ENCODE peak calls at places on chromosomes 16 and 17, in five cellular contexts. Q, V, E, Y and F are unnamed samples. For H3K4me1, the result is how much of the 10 kb centered on the place peaks cover.

GRCh38 chr17:38459556-38459955 is 31.3 kb downstream of the ARHGAP23 start:
- DNase-seq in Q (no peak), V (peak), E (no peak), Y (peak), F (no peak)

GRCh38 chr17:64357191-64357981 is 33.3 kb downstream of the PECAM1 start:
- DNase-seq in Q (no peak), V (no peak), E (peak), Y (no peak), F (no peak)

GRCh38 chr17:83067718-83068261 is 11.6 kb upstream of the METRNL start:
- DNase-seq in Q (no peak), V (no peak), E (no peak), Y (peak), F (peak)

GRCh38 chr17:2214047-2214717 is 89.4 kb downstream of the SMG6 start:
- DNase-seq in Q (peak), V (no peak), E (peak), Y (peak), F (peak)

GRCh38 chr17:4304417-4305027 is 40.7 kb upstream of the ANKFY1 start:
- DNase-seq in Q (peak), V (peak), E (no peak), Y (peak), F (peak)

GRCh38 chr17:78168906-78169793 is 769 bp downstream of the SYNGR2 start:
- DNase-seq in Q (peak), V (peak), E (no peak), Y (peak), F (peak)

GRCh38 chr16:3718628-3719027 is 1.3 kb upstream of the TRAP1 start:
- DNase-seq in Q (no peak), V (no peak), E (no peak), Y (no peak), F (no peak)

GRCh38 chr17:82318772-82319606 is 1.6 kb upstream of the CD7 start:
- DNase-seq in Q (no peak), V (no peak), E (no peak), Y (no peak), F (no peak)

GRCh38 chr16:10509534-10510025 is 70.8 kb downstream of the EMP2 start:
- DNase-seq in Q (peak), V (peak), E (no peak), Y (peak), F (peak)

GRCh38 chr17:13079010-13079409 is 61.2 kb upstream of the ELAC2 start:
- DNase-seq in Q (no peak), V (no peak), E (no peak), Y (no peak), F (no peak)

GRCh38 chr17:58329035-58329807 is 626 bp upstream of the TSPOAP1 start:
- DNase-seq in Q (peak), V (peak), E (no peak), Y (peak), F (no peak)

GRCh38 chr17:67221062-67221998 is 23.7 kb downstream of the HELZ start:
- DNase-seq in Q (no peak), V (no peak), E (no peak), Y (peak), F (peak)

GRCh38 chr16:82011199-82011641 is at the start of gene SDR42E1:
- DNase-seq in Q (peak), V (peak), E (no peak), Y (no peak), F (no peak)

GRCh38 chr17:7019406-7019805 is 3.4 kb upstream of the BCL6B start:
- DNase-seq in Q (no peak), V (no peak), E (no peak), Y (no peak), F (no peak)

GRCh38 chr17:7019839-7020519 is 2.9 kb upstream of the BCL6B start:
- DNase-seq in Q (no peak), V (peak), E (no peak), Y (peak), F (peak)

GRCh38 chr17:7017827-7018200 is 5.0 kb upstream of the BCL6B start:
- DNase-seq in Q (no peak), V (no peak), E (no peak), Y (no peak), F (no peak)

GRCh38 chr17:7016886-7017826 is 4.7 kb downstream of the RNASEK start:
- DNase-seq in Q (no peak), V (no peak), E (no peak), Y (no peak), F (no peak)

GRCh38 chr17:7018331-7018964 is 4.4 kb upstream of the BCL6B start:
- DNase-seq in Q (no peak), V (no peak), E (peak), Y (no peak), F (no peak)
- H3K4me1 ChIP-seq in Q (under half), V (half or more), E (under half), Y (under half), F (under half)

GRCh38 chr17:30969989-30970680 is 704 bp upstream of the RNF135 start:
- DNase-seq in Q (no peak), V (peak), E (peak), Y (peak), F (no peak)
- TF ChIP-seq CTCF in Q (peak), V (no peak), E (no peak), Y (no peak), F (no peak)

GRCh38 chr17:17818088-17818526 is 18.7 kb downstream of the SREBF1 start:
- DNase-seq in Q (no peak), V (no peak), E (no peak), Y (no peak), F (peak)
- H3K27ac ChIP-seq in Q (no peak), V (no peak), E (no peak), Y (no peak), F (no peak)

GRCh38 chr16:9096416-9096952 is 5.0 kb downstream of the HAPSTR1 start:
- DNase-seq in Q (peak), V (no peak), E (no peak), Y (no peak), F (no peak)
- H3K4me1 ChIP-seq in Q (under half), V (half or more), E (under half), Y (under half), F (under half)

GRCh38 chr17:65365209-65365608 is 196.2 kb downstream of the AXIN2 start:
- DNase-seq in Q (no peak), V (no peak), E (no peak), Y (no peak), F (no peak)

GRCh38 chr17:65366102-65366844 is 195.2 kb downstream of the AXIN2 start:
- DNase-seq in Q (no peak), V (no peak), E (no peak), Y (no peak), F (no peak)

GRCh38 chr17:65360961-65361552 is 200.4 kb downstream of the AXIN2 start:
- DNase-seq in Q (no peak), V (no peak), E (no peak), Y (no peak), F (no peak)

GRCh38 chr17:65364408-65364807 is 197.0 kb downstream of the AXIN2 start:
- DNase-seq in Q (no peak), V (no peak), E (no peak), Y (no peak), F (no peak)

DNA sequence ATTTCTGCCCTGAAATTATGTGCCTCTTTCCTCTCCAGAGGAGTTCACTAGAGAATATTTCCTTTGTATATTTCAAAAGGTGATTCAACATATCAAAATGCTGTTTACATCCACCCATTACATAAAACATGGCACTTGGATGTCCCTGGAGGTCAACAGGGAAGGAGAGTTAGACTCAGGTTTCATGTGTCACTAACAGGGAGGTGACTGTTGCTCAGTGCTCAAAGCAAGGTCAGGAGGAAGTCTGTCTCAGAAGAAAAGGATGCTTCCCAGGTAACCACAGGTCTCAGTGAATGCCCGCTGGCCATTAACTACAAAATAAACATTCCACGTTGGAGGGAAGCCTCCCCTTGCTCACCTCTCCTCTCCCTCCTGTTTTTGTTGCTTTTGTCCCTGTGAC is 198.6 kb downstream of the AXIN2 start:
- DNase-seq in Q (no peak), V (no peak), E (no peak), Y (no peak), F (no peak)
- TF ChIP-seq CTCF in Q (no peak), V (no peak), E (no peak), Y (no peak), F (no peak)

DNA sequence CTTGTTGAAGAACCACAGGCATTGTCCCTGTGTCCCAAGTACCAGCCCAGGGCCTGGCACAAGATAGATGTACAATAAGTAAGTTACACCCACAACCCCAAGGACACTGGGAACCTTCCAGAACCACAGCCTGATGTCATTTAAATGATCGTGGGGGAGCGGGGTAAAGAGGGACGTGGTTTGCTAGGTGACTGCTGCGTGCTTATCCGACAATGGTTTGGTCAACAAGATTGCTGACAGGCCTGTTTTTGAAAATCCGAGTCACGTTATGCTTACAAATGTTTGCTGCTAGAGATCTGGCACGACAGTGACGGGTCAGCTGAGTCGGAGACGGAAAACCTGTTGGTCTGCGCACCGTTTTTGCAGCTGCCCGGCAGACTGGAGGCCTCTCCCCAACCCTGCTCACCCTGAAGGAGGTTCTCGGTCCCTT is 22.8 kb downstream of the COTL1 start:
- DNase-seq in Q (no peak), V (peak), E (no peak), Y (no peak), F (no peak)
- H3K27ac ChIP-seq in Q (peak), V (peak), E (no peak), Y (no peak), F (no peak)